ENCODE peak calls at places on chromosomes 12 and 14, in ten cellular contexts. N is psoas muscle, M is HL-60, D is fibroblast of lung, H is Peyer's patch, O is tibial artery, X is heart right ventricle, P is IMR-90, L is brain microvascular endothelial cell, W is body of pancreas. U is an unnamed sample.

GRCh38 chr12:43776498-43776897 is 17.7 kb downstream of the IRAK4 start:
- DNase-seq in O (no peak), L (no peak), H (no peak), W (no peak), M (no peak), X (no peak), P (peak; percentile 45), N (no peak), D (peak; percentile 53), U (no peak)

GRCh38 chr12:57893460-57894353 is 47.2 kb upstream of the CTDSP2 start:
- DNase-seq in D (peak; percentile 97), P (peak; percentile 91), M (peak; percentile 35), L (peak; percentile 83), X (peak; percentile 95), O (peak; percentile 91), H (peak; percentile 79), W (peak; percentile 86), N (peak; percentile 96), U (no peak)

GRCh38 chr14:98293527-98293926 is 978.5 kb downstream of the BCL11B start:
- DNase-seq in O (no peak), X (no peak), M (no peak), D (no peak), L (no peak), W (peak; percentile 39), N (no peak), P (no peak), H (no peak), U (no peak)

GRCh38 chr12:119942386-119942785 is 46.6 kb upstream of the BICDL1 start:
- DNase-seq in L (no peak), D (no peak), H (no peak), X (no peak), M (no peak), P (no peak), W (no peak), O (no peak), N (no peak), U (no peak)

GRCh38 chr12:64695550-64695949 is 63.7 kb downstream of the GNS start:
- DNase-seq in X (no peak), N (no peak), O (no peak), H (no peak), W (no peak), L (no peak), M (no peak), D (no peak), P (no peak), U (no peak)

GRCh38 chr14:36509056-36509917 is 10.7 kb downstream of the NKX2-1 start:
- DNase-seq in D (no peak), N (no peak), X (no peak), M (no peak), H (no peak), W (no peak), O (no peak), L (no peak), P (no peak), U (no peak)

GRCh38 chr12:56010112-56010570 is 10.7 kb upstream of the IKZF4 start:
- DNase-seq in P (no peak), L (no peak), M (no peak), N (no peak), H (no peak), D (no peak), W (no peak), O (no peak), X (no peak), U (no peak)

GRCh38 chr12:131085816-131086591 is 132.3 kb downstream of the ADGRD1 start:
- DNase-seq in X (no peak), H (no peak), L (no peak), N (no peak), P (no peak), W (no peak), O (peak; percentile 16), D (no peak), M (no peak), U (no peak)

GRCh38 chr12:53862831-53863230 is 75.8 kb upstream of the HOXC13 start:
- DNase-seq in L (no peak), M (no peak), P (peak; percentile 2), H (no peak), W (no peak), X (no peak), D (no peak), O (no peak), N (no peak), U (no peak)

GRCh38 chr14:64715146-64715627 is 11.0 kb downstream of the PLEKHG3 start:
- DNase-seq in D (no peak), M (no peak), P (no peak), X (no peak), H (no peak), N (no peak), W (no peak), L (no peak), O (peak; percentile 10), U (no peak)

GRCh38 chr12:116864371-116865160 is 16.7 kb downstream of the HRK start:
- DNase-seq in D (peak; percentile 53), O (no peak), M (no peak), L (peak; percentile 65), N (no peak), P (peak; percentile 87), W (no peak), H (no peak), X (no peak), U (no peak)

GRCh38 chr12:2553388-2554126 is 241.2 kb upstream of the FKBP4 start:
- DNase-seq in W (peak; percentile 28), L (no peak), H (no peak), M (no peak), P (no peak), O (no peak), D (no peak), X (no peak), N (no peak), U (no peak)

GRCh38 chr14:51182166-51182565 is 57.9 kb upstream of the TMX1 start:
- DNase-seq in D (peak; percentile 81), L (no peak), H (no peak), X (no peak), P (no peak), W (no peak), O (no peak), N (no peak), M (no peak), U (no peak)

GRCh38 chr14:62736426-62737043 is 308.7 kb downstream of the KCNH5 start:
- DNase-seq in X (no peak), N (no peak), M (no peak), H (no peak), L (no peak), O (no peak), W (no peak), D (peak; percentile 18), P (peak; percentile 10), U (no peak)

GRCh38 chr14:52025952-52026510 is 36.7 kb downstream of the RTRAF start:
- DNase-seq in O (no peak), L (no peak), P (peak; percentile 40), D (no peak), X (no peak), W (no peak), M (no peak), N (no peak), H (no peak), U (no peak)

GRCh38 chr12:64793610-64794009 is 30.8 kb upstream of the TBC1D30 start:
- DNase-seq in L (no peak), H (no peak), W (no peak), P (no peak), M (no peak), O (no peak), D (no peak), X (no peak), N (no peak), U (no peak)

DNA sequence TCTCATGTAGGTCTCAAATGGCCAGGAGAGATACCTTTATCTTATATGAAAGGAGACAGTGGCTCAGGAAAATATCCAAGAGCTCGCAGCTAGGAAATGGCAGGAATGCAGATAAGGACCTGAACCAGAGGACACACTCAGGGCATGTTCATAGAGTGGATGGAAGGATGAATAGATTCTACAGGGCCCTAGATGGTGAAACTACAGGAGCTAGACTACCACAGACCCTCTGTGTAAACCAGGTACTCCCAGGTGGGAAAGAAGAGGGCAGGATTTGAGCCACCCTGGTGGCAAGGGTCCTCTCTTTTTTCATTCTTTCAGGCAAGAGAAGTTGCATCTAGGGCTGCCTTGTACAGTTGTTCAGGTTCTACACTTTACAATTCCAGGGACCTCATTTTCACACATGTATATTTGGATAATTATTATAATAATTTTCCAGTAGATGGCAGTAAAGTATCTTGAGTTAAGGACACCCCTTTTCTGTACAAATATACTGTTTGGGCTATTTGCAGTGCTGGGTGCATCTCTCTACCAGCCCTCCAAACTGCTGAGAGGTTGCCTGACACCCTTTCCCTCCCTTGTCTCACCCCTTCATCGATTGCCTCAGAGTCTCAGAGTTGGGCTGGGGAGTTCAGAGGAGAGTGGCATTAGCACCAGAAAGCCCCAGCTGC is 10.5 kb upstream of the ZDHHC22 start:
- DNase-seq in O (no peak), W (no peak), N (no peak), P (peak; percentile 28), X (no peak), L (no peak), D (peak; percentile 42), H (no peak), M (no peak), U (no peak)
- TF ChIP-seq CTCF in O (no peak), W (peak; percentile 38), N (peak; percentile 21), P (peak; percentile 39), X (no peak), L (peak; percentile 9), D (no peak), H (peak; percentile 37), M (no peak), U (no peak)

GRCh38 chr12:5097786-5098185 is 54.1 kb downstream of the KCNA5 start:
- DNase-seq in P (no peak), H (no peak), N (no peak), D (no peak), L (no peak), W (no peak), M (no peak), X (no peak), O (no peak), U (no peak)
- H3K27me3 ChIP-seq in P (no peaks in the 10 kb centered on the region), H (no peaks in the 10 kb centered on the region), N (peaks cover 3% of the 10 kb centered on the region), D (no peaks in the 10 kb centered on the region), L (no peaks in the 10 kb centered on the region), W (no peaks in the 10 kb centered on the region), M (no peaks in the 10 kb centered on the region), X (peaks cover 7% of the 10 kb centered on the region), O (peaks cover 2% of the 10 kb centered on the region), U (peaks cover 3% of the 10 kb centered on the region)

DNA sequence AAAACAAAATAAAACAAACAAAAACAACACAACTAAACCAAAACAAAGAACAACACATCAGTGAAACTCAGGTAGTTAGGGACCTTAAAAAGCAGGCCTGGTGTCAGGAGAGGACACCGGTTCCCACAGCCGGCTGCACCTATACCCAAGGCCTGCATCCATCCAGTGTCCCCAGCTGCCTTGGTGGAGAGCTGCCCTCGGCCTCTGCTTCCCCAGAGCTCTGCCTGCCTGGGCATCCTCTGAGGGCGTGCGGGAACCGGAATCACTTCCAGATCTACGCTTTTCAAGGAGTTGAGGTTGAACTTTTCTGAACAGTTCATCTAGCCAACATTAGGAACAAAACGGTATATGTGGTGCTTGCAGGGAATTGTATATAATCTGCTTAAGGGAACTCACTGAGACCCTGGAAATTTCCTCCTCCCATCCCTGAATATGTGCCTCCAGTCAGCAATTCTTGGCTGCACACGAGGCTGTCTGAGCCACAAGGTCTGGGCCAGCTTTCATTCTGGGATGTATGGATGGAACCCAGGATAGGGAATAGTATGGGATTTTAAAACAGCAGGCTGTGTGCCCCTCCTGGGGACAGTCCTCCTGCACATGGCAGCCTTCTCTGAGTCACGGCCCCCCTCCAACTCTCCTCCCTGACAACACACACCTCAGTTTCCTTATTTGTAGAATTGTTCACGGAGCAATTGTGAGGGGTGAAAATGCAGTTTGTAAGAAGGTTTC is 319.0 kb upstream of the RTL1 start:
- DNase-seq in X (no peak), W (no peak), P (no peak), O (no peak), M (no peak), H (no peak), L (no peak), N (peak; percentile 15), D (no peak), U (no peak)
- H3K4me3 ChIP-seq in X (no peak overlapping the region), W (no peak overlapping the region), P (no peak overlapping the region), O (no peak overlapping the region), M (no peak overlapping the region), H (no peak overlapping the region), L (no peak overlapping the region), N (no peak overlapping the region), D (no peak overlapping the region), U (no peak overlapping the region)

GRCh38 chr12:30047499-30048262 is 263.9 kb upstream of the TMTC1 start:
- DNase-seq in D (peak; percentile 45), X (no peak), L (peak; percentile 63), H (no peak), N (no peak), P (peak; percentile 52), O (no peak), M (no peak), W (no peak), U (no peak)
- TF ChIP-seq CTCF in D (no peak), X (no peak), L (no peak), H (no peak), N (no peak), P (no peak), O (no peak), M (no peak), W (no peak), U (no peak)